ENCODE peak calls at places on chromosomes 13 and 19, in four cellular contexts. Q is K562, J is WTC11, L is HepG2. C is an unnamed sample.

GRCh38 chr19:40921005-40921897 is 39.2 kb upstream of the CYP2A7 start:
- DNase-seq in Q (no peak), J (no peak), L (peak), C (no peak)

GRCh38 chr13:29508130-29508873 is 87.2 kb downstream of the SLC7A1 start:
- DNase-seq in Q (peak), J (peak), L (peak), C (no peak)

GRCh38 chr19:4233282-4233853 is 4.0 kb downstream of the EBI3 start:
- DNase-seq in Q (peak), J (peak), L (peak), C (no peak)

GRCh38 chr13:113774177-113775107 is 15.4 kb downstream of the TMEM255B start:
- DNase-seq in Q (no peak), J (no peak), L (no peak), C (no peak)

GRCh38 chr19:31548941-31549340 is 199.7 kb upstream of the TSHZ3 start:
- DNase-seq in Q (peak), J (peak), L (no peak), C (no peak)

GRCh38 chr19:16325671-16326400 is 1.2 kb downstream of the KLF2 start:
- DNase-seq in Q (no peak), J (peak), L (no peak), C (no peak)

GRCh38 chr13:67769987-67770341 is 539.8 kb upstream of the PCDH9 start:
- DNase-seq in Q (no peak), J (no peak), L (no peak), C (no peak)

GRCh38 chr19:5889288-5889971 is 14.2 kb downstream of the NDUFA11 start:
- DNase-seq in Q (no peak), J (no peak), L (no peak), C (no peak)

GRCh38 chr13:53743906-53744305 is 715.3 kb downstream of the OLFM4 start:
- DNase-seq in Q (no peak), J (no peak), L (no peak), C (no peak)

GRCh38 chr19:52896431-52897148 is 845 bp downstream of the ZNF320 start:
- DNase-seq in Q (peak), J (peak), L (no peak), C (no peak)

GRCh38 chr19:11887618-11888531 is at the start of gene ZNF69:
- DNase-seq in Q (peak), J (peak), L (peak), C (no peak)

GRCh38 chr13:49023441-49023840 is 47.7 kb downstream of the FNDC3A start:
- DNase-seq in Q (no peak), J (no peak), L (no peak), C (no peak)

GRCh38 chr19:38515906-38516305 is 82.4 kb downstream of the RYR1 start:
- DNase-seq in Q (no peak), J (no peak), L (no peak), C (no peak)

GRCh38 chr19:38517321-38517720 is 83.8 kb downstream of the RYR1 start:
- DNase-seq in Q (no peak), J (no peak), L (no peak), C (no peak)

GRCh38 chr19:38513762-38514167 is 80.3 kb downstream of the RYR1 start:
- DNase-seq in Q (no peak), J (no peak), L (no peak), C (no peak)

GRCh38 chr19:38516802-38517201 is 83.3 kb downstream of the RYR1 start:
- DNase-seq in Q (no peak), J (no peak), L (no peak), C (no peak)

DNA sequence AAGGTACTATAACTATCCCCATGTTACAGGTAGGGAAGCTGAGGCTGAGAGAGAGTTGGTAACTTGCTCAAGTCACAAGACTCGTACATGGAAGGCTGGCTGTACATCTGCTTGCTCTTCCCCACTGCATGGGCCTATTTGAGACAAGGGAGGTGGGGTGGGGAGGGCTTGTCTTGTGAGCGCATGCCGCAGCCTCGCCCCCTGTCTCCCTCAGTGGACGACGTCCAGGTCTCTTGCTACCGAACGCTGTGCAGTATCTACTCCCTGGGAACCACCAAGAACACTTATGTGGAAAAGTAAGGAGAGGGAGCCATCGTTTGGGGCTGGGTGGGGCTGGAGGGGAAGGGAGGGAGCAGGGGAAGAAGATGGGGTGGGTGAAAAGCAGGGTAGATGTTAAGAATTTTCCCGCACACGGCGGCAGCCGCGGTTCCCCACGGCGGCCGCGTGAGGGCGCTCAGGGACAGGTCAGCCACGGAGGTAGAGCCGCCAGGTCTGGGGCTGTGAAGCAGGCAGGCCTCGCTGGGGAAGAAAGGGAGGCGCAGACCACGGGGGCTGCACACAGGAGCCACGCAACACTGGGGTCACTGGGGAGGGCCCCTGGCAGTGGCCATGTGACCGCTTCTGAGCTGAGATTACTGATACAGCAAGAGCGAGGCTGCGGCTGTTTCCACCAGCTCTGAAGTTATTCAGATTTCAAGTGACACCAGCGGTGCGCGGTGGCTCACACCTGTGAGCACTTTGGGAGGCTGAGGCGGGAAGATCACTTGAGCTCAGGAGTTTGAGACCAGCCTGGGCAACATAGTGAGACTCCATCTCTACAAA is 81.5 kb downstream of the RYR1 start:
- DNase-seq in Q (peak), J (peak), L (peak), C (no peak)
- TF ChIP-seq TCF7 in Q (no peak), J (no peak), L (no peak), C (no peak)

GRCh38 chr13:111474136-111475002 is 153.9 kb downstream of the TEX29 start:
- DNase-seq in Q (peak), J (no peak), L (peak), C (no peak)
- TF ChIP-seq TCF7 in Q (no peak), J (no peak), L (no peak), C (no peak)

GRCh38 chr13:79660361-79660760 is 179.4 kb downstream of the NDFIP2 start:
- DNase-seq in Q (no peak), J (no peak), L (no peak), C (peak)

GRCh38 chr13:79659161-79659560 is 178.2 kb downstream of the NDFIP2 start:
- DNase-seq in Q (no peak), J (no peak), L (no peak), C (no peak)

GRCh38 chr13:79654520-79654919 is 173.6 kb downstream of the NDFIP2 start:
- DNase-seq in Q (no peak), J (no peak), L (no peak), C (no peak)

GRCh38 chr13:79655509-79655908 is 174.6 kb downstream of the NDFIP2 start:
- DNase-seq in Q (no peak), J (no peak), L (no peak), C (no peak)

DNA sequence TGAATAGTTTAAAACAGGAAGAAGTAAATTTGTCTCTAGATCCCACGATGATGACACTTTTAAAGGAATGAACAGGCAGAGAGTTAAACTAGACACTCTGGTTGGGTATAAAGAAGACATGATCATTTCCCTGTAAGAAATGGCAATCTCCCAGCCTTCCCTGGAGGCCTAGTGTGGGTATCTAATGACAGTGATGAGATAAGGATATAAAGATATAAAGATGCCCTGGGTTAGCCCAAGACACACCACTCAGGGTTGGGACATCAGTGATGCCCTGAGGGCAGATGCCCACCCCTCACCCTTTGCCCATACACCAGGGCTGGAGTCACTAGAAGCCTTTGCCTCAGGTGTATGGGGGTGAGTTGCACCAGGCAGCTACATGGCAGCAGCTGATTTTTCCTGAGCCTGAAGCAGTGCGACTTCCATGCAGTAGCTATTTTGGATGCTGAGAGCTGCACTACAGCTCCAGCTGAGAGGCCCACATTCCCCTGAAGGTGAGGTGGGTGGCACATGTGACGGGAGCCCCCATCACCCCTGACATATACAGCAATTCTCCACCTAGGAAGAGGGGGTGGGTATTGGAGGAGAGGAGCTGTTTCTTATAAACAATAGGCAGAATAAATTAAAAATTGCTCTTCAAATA is 177.5 kb downstream of the NDFIP2 start:
- DNase-seq in Q (no peak), J (no peak), L (no peak), C (no peak)
- TF ChIP-seq TCF7 in Q (no peak), J (no peak), L (no peak), C (no peak)

GRCh38 chr19:39498262-39499081 is at the start of gene DLL3:
- DNase-seq in Q (peak), J (peak), L (no peak), C (no peak)
- TF ChIP-seq TCF7 in Q (no peak), J (no peak), L (no peak), C (no peak)

DNA sequence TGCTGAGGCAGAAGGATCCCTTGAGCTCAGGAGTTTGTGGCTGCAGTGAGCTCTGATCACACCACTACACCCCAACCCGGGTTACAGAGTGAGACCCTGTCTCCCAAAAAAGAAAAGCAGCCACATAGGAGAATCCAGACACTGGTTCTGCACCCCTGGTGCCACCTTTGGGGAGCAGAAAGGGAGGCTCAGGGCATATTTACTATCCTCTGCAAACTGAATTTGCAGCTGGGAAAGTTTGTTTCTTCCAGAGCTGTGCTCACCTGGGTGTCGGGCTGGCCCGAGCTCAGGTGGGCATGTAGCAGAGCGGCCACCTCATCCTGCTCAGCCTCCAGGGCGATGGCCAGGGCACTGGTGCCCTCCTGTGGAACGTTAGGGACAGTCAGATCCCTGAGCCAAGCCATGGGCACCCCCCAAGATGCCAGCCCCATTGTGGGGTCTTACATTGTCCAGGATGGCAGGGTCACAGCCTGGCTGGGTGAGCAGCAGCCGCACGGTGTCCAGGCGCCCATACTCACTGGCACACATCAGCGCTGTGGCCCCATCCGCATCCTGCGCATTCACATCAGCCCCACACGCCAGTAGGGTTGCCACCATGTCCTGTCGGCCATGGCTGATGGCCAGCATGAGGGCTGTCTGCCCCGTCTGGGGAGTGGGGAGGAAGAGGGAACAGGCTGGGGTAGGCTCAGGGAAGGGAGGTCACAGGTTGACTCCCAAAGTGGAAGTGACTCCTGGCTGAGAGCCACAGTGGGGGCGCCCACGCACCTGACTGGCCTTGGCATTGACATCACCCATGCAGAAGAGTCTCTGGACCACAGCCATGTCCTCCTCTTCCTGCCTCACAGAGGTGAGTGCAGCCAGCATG is 3.1 kb downstream of the RPS28 start:
- DNase-seq in Q (no peak), J (no peak), L (no peak), C (no peak)
- TF ChIP-seq TCF7 in Q (no peak), J (peak), L (no peak), C (no peak)

C was measured in GM12878.